ENCODE peak calls at places on chromosome 21, in eight cellular contexts. D, X, J, S, H, W, C and V are unnamed samples.
A peak's percentile ranks its signal among the peaks of the same experiment; 100 is the strongest.

GRCh38 chr21:33541105-33541711 is 709 bp downstream of the GART start:
- DNase-seq in D (no peak), X (no peak), J (no peak), S (no peak), H (no peak), W (peak; percentile 7), C (no peak), V (peak; percentile 34)

GRCh38 chr21:34912022-34912933 is 136.8 kb downstream of the RUNX1 start:
- DNase-seq in D (no peak), X (no peak), J (no peak), S (no peak), H (no peak), W (no peak), C (no peak), V (no peak)

GRCh38 chr21:38499296-38499695 is 1.0 kb upstream of the ERG start:
- DNase-seq in D (no peak), X (no peak), J (no peak), S (no peak), H (no peak), W (peak; percentile 60), C (no peak), V (no peak)

GRCh38 chr21:43585924-43586411 is 73.3 kb downstream of the HSF2BP start:
- DNase-seq in D (no peak), X (no peak), J (no peak), S (peak; percentile 61), H (peak; percentile 48), W (peak; percentile 100), C (peak; percentile 80), V (no peak)

GRCh38 chr21:32991299-32991850 is 34.4 kb upstream of the OLIG2 start:
- DNase-seq in D (no peak), X (no peak), J (no peak), S (no peak), H (no peak), W (no peak), C (no peak), V (no peak)

GRCh38 chr21:23574932-23575331 is 2032.3 kb downstream of the MRPL39 start:
- DNase-seq in D (no peak), X (no peak), J (no peak), S (no peak), H (no peak), W (no peak), C (no peak), V (no peak)

GRCh38 chr21:15430577-15430976 is 299.2 kb upstream of the USP25 start:
- DNase-seq in D (no peak), X (no peak), J (no peak), S (no peak), H (no peak), W (no peak), C (no peak), V (no peak)

GRCh38 chr21:24941316-24942185 is 665.7 kb downstream of the MRPL39 start:
- DNase-seq in D (no peak), X (no peak), J (peak; percentile 39), S (no peak), H (no peak), W (peak; percentile 58), C (no peak), V (no peak)

GRCh38 chr21:37904879-37905278 is 11.4 kb downstream of the KCNJ6 start:
- DNase-seq in D (peak; percentile 52), X (no peak), J (no peak), S (no peak), H (no peak), W (peak; percentile 17), C (no peak), V (no peak)

GRCh38 chr21:15001773-15002647 is 62.8 kb downstream of the NRIP1 start:
- DNase-seq in D (no peak), X (no peak), J (no peak), S (no peak), H (no peak), W (no peak), C (no peak), V (peak; percentile 13)

GRCh38 chr21:33750017-33750416 is 107.7 kb downstream of the ITSN1 start:
- DNase-seq in D (peak; percentile 35), X (no peak), J (no peak), S (no peak), H (no peak), W (no peak), C (no peak), V (no peak)

GRCh38 chr21:39688010-39688409 is 57.0 kb upstream of the IGSF5 start:
- DNase-seq in D (no peak), X (no peak), J (no peak), S (no peak), H (no peak), W (no peak), C (no peak), V (no peak)

GRCh38 chr21:45570826-45571601 is 28.8 kb upstream of the SLC19A1 start:
- DNase-seq in D (no peak), X (peak; percentile 49), J (peak; percentile 44), S (no peak), H (no peak), W (peak; percentile 47), C (peak; percentile 42), V (no peak)

GRCh38 chr21:45571641-45572040 is 29.4 kb upstream of the SLC19A1 start:
- DNase-seq in D (peak; percentile 3), X (no peak), J (peak; percentile 32), S (no peak), H (no peak), W (no peak), C (peak; percentile 7), V (no peak)

GRCh38 chr21:45568383-45568782 is 26.1 kb upstream of the SLC19A1 start:
- DNase-seq in D (no peak), X (no peak), J (no peak), S (no peak), H (no peak), W (no peak), C (no peak), V (no peak)

GRCh38 chr21:45572231-45572630 is 30.0 kb upstream of the SLC19A1 start:
- DNase-seq in D (peak; percentile 3), X (peak; percentile 37), J (peak; percentile 30), S (no peak), H (no peak), W (no peak), C (peak; percentile 29), V (no peak)

GRCh38 chr21:45570071-45570470 is 27.8 kb upstream of the SLC19A1 start:
- DNase-seq in D (no peak), X (no peak), J (peak; percentile 35), S (no peak), H (no peak), W (no peak), C (peak; percentile 15), V (no peak)
- H3K4me1 ChIP-seq in D (no peaks in the 10 kb centered on the region), X (no peaks in the 10 kb centered on the region), J (no peaks in the 10 kb centered on the region), S (no peaks in the 10 kb centered on the region), H (peaks cover 26% of the 10 kb centered on the region), W (no peaks in the 10 kb centered on the region), C (no peaks in the 10 kb centered on the region), V (no peaks in the 10 kb centered on the region)

DNA sequence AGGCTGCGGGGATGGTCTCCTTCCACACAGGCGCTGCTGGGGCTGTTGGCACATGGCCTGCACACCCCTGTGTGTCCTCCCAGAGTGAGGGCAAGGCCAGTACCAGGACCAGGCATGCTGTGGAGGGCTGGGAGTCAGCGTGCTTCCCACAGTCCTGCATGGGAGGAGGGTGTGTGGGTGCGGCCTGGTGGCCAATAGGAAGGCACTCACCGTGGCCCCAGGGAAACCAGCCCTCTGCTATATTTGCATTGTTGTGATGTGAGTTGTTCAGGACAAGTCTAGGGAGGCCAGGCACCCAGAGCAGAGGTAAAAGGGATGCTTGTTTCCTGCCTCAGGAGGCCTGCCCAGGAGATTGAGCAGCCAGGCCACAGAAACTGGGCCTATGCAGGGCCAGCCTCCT is 59.5 kb downstream of the S100B start:
- DNase-seq in D (no peak), X (no peak), J (no peak), S (no peak), H (no peak), W (no peak), C (no peak), V (no peak)
- H3K4me3 ChIP-seq in D (no peak overlapping the region), X (no peak overlapping the region), J (no peak overlapping the region), S (no peak overlapping the region), H (no peak overlapping the region), W (no peak overlapping the region), C (no peak overlapping the region), V (no peak overlapping the region)

GRCh38 chr21:36115138-36115710 is 19.7 kb upstream of the CBR3 start:
- DNase-seq in D (no peak), X (no peak), J (no peak), S (no peak), H (no peak), W (no peak), C (no peak), V (no peak)
- H3K4me1 ChIP-seq in D (peaks cover 9% of the 10 kb centered on the region), X (peaks cover 25% of the 10 kb centered on the region), J (peaks cover 5% of the 10 kb centered on the region), S (no peaks in the 10 kb centered on the region), H (peaks cover 16% of the 10 kb centered on the region), W (peaks cover 8% of the 10 kb centered on the region), C (peaks cover 7% of the 10 kb centered on the region), V (peaks cover 9% of the 10 kb centered on the region)

GRCh38 chr21:41933259-41934079 is 20.3 kb downstream of the C2CD2 start:
- DNase-seq in D (no peak), X (peak; percentile 75), J (no peak), S (no peak), H (no peak), W (no peak), C (no peak), V (no peak)
- H3K4me3 ChIP-seq in D (peak overlapping the region; percentile 55), X (peak overlapping the region; percentile 44), J (peak overlapping the region; percentile 35), S (no peak overlapping the region), H (no peak overlapping the region), W (peak overlapping the region; percentile 53), C (no peak overlapping the region), V (no peak overlapping the region)

GRCh38 chr21:26043891-26044290 is 126.7 kb downstream of the APP start:
- DNase-seq in D (no peak), X (no peak), J (no peak), S (no peak), H (no peak), W (no peak), C (no peak), V (no peak)

GRCh38 chr21:26047279-26047967 is 123.1 kb downstream of the APP start:
- DNase-seq in D (no peak), X (no peak), J (no peak), S (no peak), H (no peak), W (no peak), C (no peak), V (no peak)

GRCh38 chr21:26042181-26042876 is 128.2 kb downstream of the APP start:
- DNase-seq in D (no peak), X (no peak), J (no peak), S (no peak), H (no peak), W (no peak), C (no peak), V (no peak)

DNA sequence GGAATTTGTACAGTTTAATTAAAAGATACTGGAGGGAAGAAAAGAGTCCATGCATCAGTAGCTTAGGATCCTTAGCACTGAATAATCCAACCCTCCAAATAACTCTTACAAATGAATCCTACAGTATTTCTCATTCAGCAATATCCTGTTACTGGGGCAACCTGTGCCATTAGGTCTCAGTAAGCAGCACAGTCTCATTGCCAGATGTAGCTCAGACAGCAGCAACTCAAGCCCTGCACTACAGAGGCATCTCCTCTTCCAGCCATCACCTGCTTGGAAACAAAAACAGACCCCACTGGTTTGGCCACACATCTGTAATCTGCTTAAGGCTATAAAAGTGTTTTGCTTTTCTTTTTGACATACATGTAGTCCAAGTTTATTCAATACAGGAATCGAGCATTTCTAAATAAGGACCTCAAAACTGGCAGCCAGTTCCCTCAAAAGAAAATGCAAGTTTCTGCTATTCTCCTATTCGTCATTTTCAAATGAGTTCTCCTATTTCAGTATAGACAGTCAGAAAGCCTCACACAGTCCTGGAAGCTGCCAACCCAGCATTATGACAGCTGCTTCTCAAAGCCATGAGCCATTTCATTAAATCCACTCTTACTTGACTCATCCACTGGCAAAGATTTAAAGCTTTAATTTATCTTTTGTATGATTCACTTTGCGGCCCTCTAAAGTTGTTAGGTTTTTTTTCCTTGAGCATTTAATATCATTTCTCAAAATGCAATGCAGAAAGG is 129.0 kb downstream of the APP start:
- DNase-seq in D (no peak), X (no peak), J (no peak), S (no peak), H (no peak), W (peak; percentile 67), C (no peak), V (no peak)
- H3K4me1 ChIP-seq in D (peaks cover under 1% of the 10 kb centered on the region), X (no peaks in the 10 kb centered on the region), J (no peaks in the 10 kb centered on the region), S (no peaks in the 10 kb centered on the region), H (peaks cover 16% of the 10 kb centered on the region), W (no peaks in the 10 kb centered on the region), C (no peaks in the 10 kb centered on the region), V (no peaks in the 10 kb centered on the region)